ENCODE peak calls at places on chromosome 4, in seven cellular contexts. D is SK-N-SH, F is H1, U is HCT116, V is GM12878, L is HepG2, R is K562. A is an unnamed sample.

GRCh38 chr4:181807771-181808170 is 435.4 kb upstream of the TENM3 start:
- DNase-seq in D (no peak), F (no peak), U (no peak), V (no peak), L (no peak), R (no peak), A (no peak)

GRCh38 chr4:95300304-95300703 is 248.5 kb downstream of the UNC5C start:
- DNase-seq in D (no peak), F (no peak), U (no peak), V (no peak), L (no peak), R (no peak), A (no peak)

GRCh38 chr4:35229021-35229420 is 1015.3 kb downstream of the ARAP2 start:
- DNase-seq in D (no peak), F (no peak), U (no peak), V (no peak), L (no peak), R (no peak), A (no peak)

GRCh38 chr4:119286377-119287002 is 35.4 kb downstream of the FABP2 start:
- DNase-seq in D (peak), F (no peak), U (peak), V (no peak), L (peak), R (no peak), A (peak)

GRCh38 chr4:27132497-27132896 is 271.9 kb downstream of the STIM2 start:
- DNase-seq in D (no peak), F (no peak), U (no peak), V (no peak), L (no peak), R (no peak), A (no peak)

GRCh38 chr4:102616661-102617060 is 115.5 kb downstream of the NFKB1 start:
- DNase-seq in D (peak), F (no peak), U (no peak), V (no peak), L (no peak), R (no peak), A (no peak)

GRCh38 chr4:15551740-15552446 is 82.2 kb downstream of the CC2D2A start:
- DNase-seq in D (no peak), F (no peak), U (no peak), V (no peak), L (peak), R (no peak), A (no peak)

GRCh38 chr4:82629238-82630000 is 67.6 kb upstream of the TMEM150C start:
- DNase-seq in D (no peak), F (no peak), U (no peak), V (no peak), L (no peak), R (no peak), A (no peak)

GRCh38 chr4:104490770-104491395 is 3.8 kb downstream of the CXXC4 start:
- DNase-seq in D (peak), F (no peak), U (no peak), V (no peak), L (peak), R (peak), A (no peak)

GRCh38 chr4:172989984-172990711 is 178.5 kb upstream of the GALNT7 start:
- DNase-seq in D (no peak), F (no peak), U (no peak), V (no peak), L (no peak), R (no peak), A (no peak)

GRCh38 chr4:138241281-138242075 is 671 bp downstream of the SLC7A11 start:
- DNase-seq in D (no peak), F (no peak), U (no peak), V (no peak), L (no peak), R (peak), A (no peak)

DNA sequence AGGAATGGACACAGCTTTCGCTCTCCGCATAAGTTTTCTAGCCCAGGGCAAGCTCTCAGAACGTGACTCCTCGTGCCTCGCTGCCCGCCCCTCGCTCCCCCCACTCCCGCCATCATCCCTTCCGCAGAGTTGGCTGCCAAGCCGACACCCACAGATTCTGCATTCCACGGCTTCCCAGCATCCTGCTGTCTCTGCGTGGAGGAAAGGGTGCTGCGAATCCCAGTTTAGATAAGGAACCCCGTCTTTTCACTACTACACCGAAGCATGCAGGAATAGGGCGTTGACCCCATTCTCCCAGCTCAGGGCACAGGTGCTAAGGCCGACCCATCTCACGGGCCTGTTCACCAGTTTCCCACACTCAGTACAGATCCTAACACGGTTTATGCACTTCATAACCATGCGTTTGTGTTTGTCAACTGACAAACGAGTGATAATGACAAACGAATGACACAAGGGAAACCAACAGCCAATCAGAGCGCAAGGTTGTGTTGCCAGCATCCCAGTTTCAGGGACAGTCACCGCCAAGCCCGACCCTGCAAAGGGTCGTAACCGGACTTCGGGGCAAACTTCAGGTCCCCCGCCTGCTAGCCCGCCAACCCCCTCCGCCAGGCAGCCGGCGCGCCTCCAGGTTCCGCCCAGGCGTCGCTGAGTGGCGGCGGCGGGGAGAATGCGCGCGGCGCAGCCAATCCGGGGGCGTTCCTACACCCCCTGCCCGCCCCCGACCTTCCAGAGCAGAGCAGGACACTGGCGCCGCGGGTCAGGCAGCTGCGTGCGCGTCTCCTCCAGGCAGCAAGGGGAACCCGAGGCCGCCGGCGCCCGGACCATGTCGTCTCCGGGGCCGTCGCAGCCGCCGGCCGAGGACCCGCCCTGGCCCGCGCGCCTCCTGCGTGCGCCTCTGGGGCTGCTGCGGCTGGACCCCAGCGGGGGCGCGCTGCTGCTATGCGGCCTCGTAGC is at the start of gene CYP2U1:
- DNase-seq in D (peak), F (peak), U (peak), V (no peak), L (peak), R (peak), A (peak)
- TF ChIP-seq JUND in D (no peak), F (no peak), U (no peak), V (no peak), L (no peak), R (no peak), A (no peak)

GRCh38 chr4:188408244-188409067 is 269.2 kb downstream of the TRIML1 start:
- DNase-seq in D (no peak), F (no peak), U (no peak), V (no peak), L (no peak), R (no peak), A (no peak)

GRCh38 chr4:188400456-188400855 is 261.2 kb downstream of the TRIML1 start:
- DNase-seq in D (no peak), F (no peak), U (no peak), V (no peak), L (no peak), R (no peak), A (no peak)

GRCh38 chr4:188399834-188400233 is 260.6 kb downstream of the TRIML1 start:
- DNase-seq in D (no peak), F (peak), U (no peak), V (no peak), L (no peak), R (no peak), A (peak)

DNA sequence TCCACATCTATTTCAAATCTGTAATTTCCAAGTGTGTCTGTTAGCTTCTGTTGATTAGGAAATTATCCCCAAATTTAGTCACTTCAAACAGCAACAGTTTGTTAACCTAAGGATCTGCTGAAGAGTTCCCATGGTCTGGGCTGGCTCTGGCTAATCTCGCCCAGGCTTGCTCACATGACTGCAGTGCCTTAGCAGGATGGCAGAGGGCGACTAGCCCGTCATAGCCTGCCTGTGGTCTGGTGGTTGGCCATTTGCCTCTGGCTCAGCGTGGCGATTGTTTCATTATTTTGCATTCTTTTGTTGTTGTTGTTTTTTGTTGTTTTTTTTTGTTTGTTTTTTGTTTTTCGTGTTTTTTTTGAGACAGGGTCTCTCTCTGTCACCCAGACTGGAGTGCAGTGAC is 264.0 kb downstream of the TRIML1 start:
- DNase-seq in D (peak), F (no peak), U (no peak), V (no peak), L (no peak), R (no peak), A (no peak)
- TF ChIP-seq JUND in D (no peak), F (no peak), U (no peak), V (no peak), L (no peak), R (no peak), A (no peak)

GRCh38 chr4:74092957-74093356 is 6.0 kb downstream of the CXCL2 start:
- DNase-seq in D (no peak), F (no peak), U (no peak), V (no peak), L (no peak), R (no peak), A (no peak)
- TF ChIP-seq JUND in D (no peak), F (no peak), U (no peak), V (no peak), L (no peak), R (no peak), A (no peak)

GRCh38 chr4:177246636-177247584 is 62.8 kb upstream of the NEIL3 start:
- DNase-seq in D (no peak), F (no peak), U (no peak), V (no peak), L (no peak), R (no peak), A (no peak)
- TF ChIP-seq JUND in D (no peak), F (no peak), U (no peak), V (no peak), L (no peak), R (no peak), A (no peak)

GRCh38 chr4:90078440-90078839 is 48.8 kb upstream of the CCSER1 start:
- DNase-seq in D (no peak), F (no peak), U (no peak), V (no peak), L (no peak), R (no peak), A (no peak)
- TF ChIP-seq JUND in D (no peak), F (no peak), U (no peak), V (no peak), L (no peak), R (no peak), A (no peak)

A was measured in T47D.